ENCODE peak calls at places on chromosome 2, in five cellular contexts. One of them, this sample, is unnamed.

GRCh38 chr2:62505649-62506420 is at the start of gene TMEM17:
- DNase-seq in activated T-cell treated with anti-CD3 and anti-CD28 coated beads, Interleukin-2, amount 50 U/mL, for 1 hour: peak; percentile 21
- DNase-seq in mesenteric fat pad: peak; percentile 94
- DNase-seq in GOT3: peak; percentile 72
- DNase-seq in posterior cingulate gyrus: peak; percentile 87
- DNase-seq in this sample: peak; percentile 52

GRCh38 chr2:212595036-212595654 is 56.5 kb upstream of the ERBB4 start:
- DNase-seq in activated T-cell treated with anti-CD3 and anti-CD28 coated beads, Interleukin-2, amount 50 U/mL, for 1 hour: no peak
- DNase-seq in GOT3: no peak
- DNase-seq in posterior cingulate gyrus: no peak
- DNase-seq in mesenteric fat pad: no peak
- DNase-seq in this sample: no peak

GRCh38 chr2:151506170-151506569 is 96.5 kb downstream of the RIF1 start:
- DNase-seq in posterior cingulate gyrus: no peak
- DNase-seq in mesenteric fat pad: no peak
- DNase-seq in GOT3: no peak
- DNase-seq in activated T-cell treated with anti-CD3 and anti-CD28 coated beads, Interleukin-2, amount 50 U/mL, for 1 hour: no peak
- DNase-seq in this sample: no peak

GRCh38 chr2:225468131-225468530 is 68.6 kb downstream of the NYAP2 start:
- DNase-seq in GOT3: no peak
- DNase-seq in posterior cingulate gyrus: no peak
- DNase-seq in activated T-cell treated with anti-CD3 and anti-CD28 coated beads, Interleukin-2, amount 50 U/mL, for 1 hour: no peak
- DNase-seq in mesenteric fat pad: no peak
- DNase-seq in this sample: no peak

GRCh38 chr2:33034784-33035183 is 88.0 kb downstream of the LTBP1 start:
- DNase-seq in posterior cingulate gyrus: peak; percentile 11
- DNase-seq in mesenteric fat pad: no peak
- DNase-seq in GOT3: no peak
- DNase-seq in activated T-cell treated with anti-CD3 and anti-CD28 coated beads, Interleukin-2, amount 50 U/mL, for 1 hour: no peak
- DNase-seq in this sample: no peak

GRCh38 chr2:99879481-99879880 is 262.9 kb downstream of the AFF3 start:
- DNase-seq in GOT3: no peak
- DNase-seq in activated T-cell treated with anti-CD3 and anti-CD28 coated beads, Interleukin-2, amount 50 U/mL, for 1 hour: no peak
- DNase-seq in posterior cingulate gyrus: no peak
- DNase-seq in mesenteric fat pad: no peak
- DNase-seq in this sample: no peak

GRCh38 chr2:19682493-19682892 is 219.3 kb downstream of the TTC32 start:
- DNase-seq in GOT3: no peak
- DNase-seq in mesenteric fat pad: no peak
- DNase-seq in posterior cingulate gyrus: no peak
- DNase-seq in activated T-cell treated with anti-CD3 and anti-CD28 coated beads, Interleukin-2, amount 50 U/mL, for 1 hour: no peak
- DNase-seq in this sample: no peak

GRCh38 chr2:8650256-8650655 is 31.6 kb upstream of the ID2 start:
- DNase-seq in posterior cingulate gyrus: no peak
- DNase-seq in mesenteric fat pad: peak; percentile 55
- DNase-seq in activated T-cell treated with anti-CD3 and anti-CD28 coated beads, Interleukin-2, amount 50 U/mL, for 1 hour: no peak
- DNase-seq in GOT3: no peak
- DNase-seq in this sample: no peak

GRCh38 chr2:238286551-238286950 is 1.9 kb downstream of the PER2 start:
- DNase-seq in activated T-cell treated with anti-CD3 and anti-CD28 coated beads, Interleukin-2, amount 50 U/mL, for 1 hour: no peak
- DNase-seq in mesenteric fat pad: no peak
- DNase-seq in posterior cingulate gyrus: no peak
- DNase-seq in GOT3: peak; percentile 12
- DNase-seq in this sample: no peak